ENCODE peak calls at places on chromosome 19, in four cellular contexts. One of them, this sample, is unnamed.

GRCh38 chr19:48644839-48645651 is 942 bp downstream of the CA11 start:
- DNase-seq in H1: peak
- DNase-seq in HepG2: peak
- DNase-seq in K562: peak
- DNase-seq in this sample: peak

GRCh38 chr19:19463348-19464117 is 51.8 kb downstream of the TSSK6 start:
- DNase-seq in K562: no peak
- DNase-seq in HepG2: no peak
- DNase-seq in H1: no peak
- DNase-seq in this sample: no peak

GRCh38 chr19:42965204-42965603 is 28.2 kb upstream of the PSG7 start:
- DNase-seq in K562: no peak
- DNase-seq in HepG2: no peak
- DNase-seq in H1: no peak
- DNase-seq in this sample: no peak

GRCh38 chr19:52464798-52465470 is 11.6 kb downstream of the ZNF578 start:
- DNase-seq in HepG2: peak
- DNase-seq in K562: peak
- DNase-seq in H1: peak
- DNase-seq in this sample: peak

GRCh38 chr19:5949792-5950305 is 28.1 kb downstream of the RANBP3 start:
- DNase-seq in H1: no peak
- DNase-seq in K562: no peak
- DNase-seq in HepG2: no peak
- DNase-seq in this sample: no peak

GRCh38 chr19:48400018-48400742 is 6.7 kb downstream of the GRIN2D start:
- DNase-seq in K562: peak
- DNase-seq in H1: peak
- DNase-seq in HepG2: peak
- DNase-seq in this sample: peak

GRCh38 chr19:19280561-19280960 is 7.5 kb upstream of the TM6SF2 start:
- DNase-seq in H1: no peak
- DNase-seq in K562: no peak
- DNase-seq in HepG2: no peak
- DNase-seq in this sample: no peak

GRCh38 chr19:52898101-52898500 is 666 bp upstream of the ZNF320 start:
- DNase-seq in H1: peak
- DNase-seq in HepG2: no peak
- DNase-seq in K562: no peak
- DNase-seq in this sample: no peak

GRCh38 chr19:58575183-58576041 is 2.3 kb upstream of the MZF1 start:
- DNase-seq in H1: peak
- DNase-seq in HepG2: peak
- DNase-seq in K562: peak
- DNase-seq in this sample: peak

GRCh38 chr19:4582112-4582553 is 22.6 kb upstream of the SEMA6B start:
- DNase-seq in HepG2: peak
- DNase-seq in H1: no peak
- DNase-seq in K562: no peak
- DNase-seq in this sample: no peak

GRCh38 chr19:19597809-19598306 is 20.6 kb downstream of the PBX4 start:
- DNase-seq in K562: no peak
- DNase-seq in HepG2: peak
- DNase-seq in H1: no peak
- DNase-seq in this sample: no peak

GRCh38 chr19:33508941-33509614 is 12.5 kb downstream of the PEPD start:
- DNase-seq in K562: no peak
- DNase-seq in H1: no peak
- DNase-seq in HepG2: no peak
- DNase-seq in this sample: no peak

GRCh38 chr19:17796013-17796837 is 1.3 kb downstream of the B3GNT3 start:
- DNase-seq in K562: no peak
- DNase-seq in HepG2: peak
- DNase-seq in H1: no peak
- DNase-seq in this sample: peak

GRCh38 chr19:10143700-10144099 is 24.0 kb upstream of the EIF3G start:
- DNase-seq in H1: no peak
- DNase-seq in HepG2: no peak
- DNase-seq in K562: no peak
- DNase-seq in this sample: no peak

GRCh38 chr19:10662384-10663251 is 8.5 kb downstream of the ILF3 start:
- DNase-seq in H1: no peak
- DNase-seq in HepG2: no peak
- DNase-seq in K562: peak
- DNase-seq in this sample: no peak

GRCh38 chr19:29393915-29394460 is 131.8 kb upstream of the VSTM2B start:
- DNase-seq in HepG2: no peak
- DNase-seq in K562: no peak
- DNase-seq in H1: no peak
- DNase-seq in this sample: no peak

GRCh38 chr19:43667524-43668405 is 2.2 kb downstream of the PLAUR start:
- DNase-seq in H1: peak
- DNase-seq in HepG2: no peak
- DNase-seq in K562: peak
- DNase-seq in this sample: no peak

GRCh38 chr19:50514346-50515167 is 844 bp upstream of the ASPDH start:
- DNase-seq in H1: no peak
- DNase-seq in K562: no peak
- DNase-seq in HepG2: no peak
- DNase-seq in this sample: no peak

GRCh38 chr19:50723069-50723468 is at the start of gene CLEC11A:
- DNase-seq in K562: no peak
- DNase-seq in H1: no peak
- DNase-seq in HepG2: no peak
- DNase-seq in this sample: no peak

GRCh38 chr19:55044771-55045716 is 7.0 kb upstream of the GP6 start:
- DNase-seq in H1: no peak
- DNase-seq in HepG2: no peak
- DNase-seq in K562: no peak
- DNase-seq in this sample: no peak

GRCh38 chr19:45179063-45179847 is 671 bp downstream of the BLOC1S3 start:
- DNase-seq in H1: no peak
- DNase-seq in K562: peak
- DNase-seq in HepG2: no peak
- DNase-seq in this sample: no peak

GRCh38 chr19:35882074-35882832 is 13.9 kb downstream of the APLP1 start:
- DNase-seq in K562: peak
- DNase-seq in H1: no peak
- DNase-seq in HepG2: peak
- DNase-seq in this sample: peak

GRCh38 chr19:588093-588742 is 1.5 kb upstream of the HCN2 start:
- DNase-seq in K562: peak
- DNase-seq in H1: peak
- DNase-seq in HepG2: peak
- DNase-seq in this sample: peak

GRCh38 chr19:372306-372890 is 27.8 kb upstream of the MIER2 start:
- DNase-seq in K562: no peak
- DNase-seq in H1: no peak
- DNase-seq in HepG2: no peak
- DNase-seq in this sample: no peak

GRCh38 chr19:30406220-30406944 is 34.2 kb downstream of the ZNF536 start:
- DNase-seq in K562: no peak
- DNase-seq in H1: peak
- DNase-seq in HepG2: peak
- DNase-seq in this sample: no peak

GRCh38 chr19:347946-348861 is 3.6 kb upstream of the MIER2 start:
- DNase-seq in H1: no peak
- DNase-seq in HepG2: peak
- DNase-seq in K562: no peak
- DNase-seq in this sample: no peak

GRCh38 chr19:50567052-50567841 is 988 bp downstream of the LRRC4B start:
- DNase-seq in K562: peak
- DNase-seq in H1: peak
- DNase-seq in HepG2: no peak
- DNase-seq in this sample: no peak

GRCh38 chr19:4071610-4072009 is 4.9 kb upstream of the ZBTB7A start:
- DNase-seq in HepG2: no peak
- DNase-seq in H1: no peak
- DNase-seq in K562: no peak
- DNase-seq in this sample: no peak

GRCh38 chr19:45473366-45474190 is 5.8 kb downstream of the FOSB start:
- DNase-seq in H1: no peak
- DNase-seq in HepG2: no peak
- DNase-seq in K562: no peak
- DNase-seq in this sample: no peak

DNA sequence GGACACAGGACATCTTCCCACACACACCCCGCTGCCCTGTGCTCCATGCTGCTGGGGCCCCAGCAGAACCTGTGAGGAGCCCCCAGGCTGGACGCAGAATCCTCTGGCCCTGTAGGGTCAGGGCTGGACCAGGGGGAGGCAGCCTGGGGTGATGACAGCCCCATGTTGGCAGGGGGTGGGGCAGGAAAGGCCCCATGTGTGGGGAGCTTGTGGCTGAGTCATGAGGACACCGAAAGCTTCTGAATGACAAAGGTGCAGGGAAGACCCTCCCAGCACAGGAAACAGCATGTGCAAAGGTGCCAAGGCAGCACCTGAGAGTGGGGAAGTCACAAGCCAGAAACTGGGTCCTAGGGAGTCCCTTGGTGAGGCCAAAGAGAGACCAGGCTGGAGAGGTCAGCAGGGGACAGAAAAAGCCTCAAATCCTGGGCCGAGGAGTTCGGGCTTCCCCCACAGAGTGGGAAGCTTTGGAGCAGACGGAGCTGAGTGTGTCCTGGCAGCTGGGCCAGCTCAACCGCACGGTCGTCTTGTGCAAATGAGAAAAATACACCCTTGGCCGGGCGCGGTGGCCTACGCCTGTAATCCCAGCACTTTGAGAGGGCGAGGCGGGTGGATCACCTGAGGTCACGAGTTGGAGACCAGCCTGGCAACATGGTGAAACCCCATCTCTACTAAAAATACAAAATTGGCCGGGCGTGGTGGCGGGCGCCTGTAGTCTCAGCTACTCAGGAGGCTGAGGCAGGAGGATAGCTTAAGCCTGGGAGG is 17.5 kb downstream of the ATP8B3 start:
- DNase-seq in H1: no peak
- DNase-seq in HepG2: no peak
- DNase-seq in K562: peak
- DNase-seq in this sample: no peak
- TF ChIP-seq FOSL1 in H1: no peak
- TF ChIP-seq FOSL1 in HepG2: no peak
- TF ChIP-seq FOSL1 in K562: no peak
- TF ChIP-seq FOSL1 in this sample: no peak

DNA sequence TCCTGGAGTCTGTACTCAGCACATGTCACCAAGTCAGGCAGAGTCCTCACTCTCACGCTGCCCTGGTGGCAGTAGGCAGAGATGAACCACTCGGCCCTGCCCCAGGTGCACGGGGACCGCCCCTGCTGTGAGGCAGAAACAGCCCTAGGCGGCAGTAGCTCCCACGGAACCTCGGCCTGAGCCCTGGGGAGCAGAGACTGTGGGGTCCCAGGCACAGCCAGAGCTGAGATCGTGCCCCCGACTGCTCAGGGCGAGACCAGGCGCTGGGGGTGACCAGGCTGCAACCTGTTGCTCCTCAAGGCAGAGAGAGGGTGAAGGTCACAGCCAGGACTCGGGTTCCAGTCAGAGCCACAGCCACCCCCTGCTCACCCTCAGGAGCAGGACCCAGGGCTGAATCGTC is 34.9 kb downstream of the AP1M1 start:
- DNase-seq in K562: no peak
- DNase-seq in HepG2: no peak
- DNase-seq in H1: no peak
- DNase-seq in this sample: no peak
- TF ChIP-seq SIN3A in K562: no peak
- TF ChIP-seq SIN3A in HepG2: no peak
- TF ChIP-seq SIN3A in H1: no peak
- TF ChIP-seq SIN3A in this sample: no peak

GRCh38 chr19:38255759-38256052 is 468 bp downstream of the PPP1R14A start:
- DNase-seq in HepG2: no peak
- DNase-seq in H1: no peak
- DNase-seq in K562: no peak
- DNase-seq in this sample: no peak
- TF ChIP-seq FOSL1 in HepG2: no peak
- TF ChIP-seq FOSL1 in H1: no peak
- TF ChIP-seq FOSL1 in K562: no peak
- TF ChIP-seq FOSL1 in this sample: no peak

GRCh38 chr19:40609561-40610395 is 8.6 kb downstream of the LTBP4 start:
- DNase-seq in K562: peak
- DNase-seq in H1: peak
- DNase-seq in HepG2: peak
- DNase-seq in this sample: peak

GRCh38 chr19:40607898-40608621 is 6.9 kb downstream of the LTBP4 start:
- DNase-seq in HepG2: no peak
- DNase-seq in K562: no peak
- DNase-seq in H1: no peak
- DNase-seq in this sample: no peak

GRCh38 chr19:40605201-40605971 is 4.2 kb downstream of the LTBP4 start:
- DNase-seq in H1: peak
- DNase-seq in HepG2: peak
- DNase-seq in K562: peak
- DNase-seq in this sample: peak

GRCh38 chr19:40608957-40609356 is 7.8 kb downstream of the LTBP4 start:
- DNase-seq in H1: no peak
- DNase-seq in K562: no peak
- DNase-seq in HepG2: no peak
- DNase-seq in this sample: no peak

DNA sequence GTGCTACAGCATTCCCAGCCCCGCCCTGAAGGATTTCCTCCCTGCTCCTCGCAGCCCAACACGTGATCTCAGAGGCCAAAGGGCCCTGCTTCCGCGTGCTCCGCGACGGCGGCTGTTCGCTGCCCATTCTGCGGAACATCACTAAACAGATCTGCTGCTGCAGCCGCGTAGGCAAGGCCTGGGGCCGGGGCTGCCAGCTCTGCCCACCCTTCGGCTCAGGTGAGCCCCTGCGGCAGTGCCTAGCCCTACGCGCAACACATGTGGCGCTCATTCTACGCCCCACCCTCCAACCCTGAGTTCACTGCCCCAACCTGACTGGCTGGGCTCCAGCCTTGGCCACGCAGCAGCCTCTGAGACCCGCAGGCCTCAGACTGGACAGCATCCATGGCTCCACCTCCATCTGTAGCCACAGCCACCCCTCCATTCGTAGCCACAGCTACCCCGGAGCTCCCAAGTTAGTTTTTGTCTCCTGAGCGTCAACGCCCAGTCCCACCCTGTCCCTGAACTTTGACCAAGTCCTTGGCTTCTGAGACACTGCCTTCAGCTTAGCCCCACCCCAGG is 6.2 kb downstream of the LTBP4 start:
- DNase-seq in HepG2: no peak
- DNase-seq in K562: no peak
- DNase-seq in H1: no peak
- DNase-seq in this sample: no peak
- TF ChIP-seq SIN3A in HepG2: no peak
- TF ChIP-seq SIN3A in K562: no peak
- TF ChIP-seq SIN3A in H1: no peak
- TF ChIP-seq SIN3A in this sample: no peak